ENCODE peak calls at places on chromosomes 11 and 22, in seven cellular contexts. V, K, W, D, J, E and B are unnamed samples.

GRCh38 chr11:69647349-69647748 is 6.4 kb downstream of the CCND1 start:
- DNase-seq in V (no peak), K (no peak), W (no peak), D (no peak), J (no peak), E (no peak), B (peak; percentile 30)

GRCh38 chr22:32607086-32607485 is 132.5 kb downstream of the FBXO7 start:
- DNase-seq in V (no peak), K (no peak), W (no peak), D (no peak), J (no peak), E (no peak), B (no peak)

GRCh38 chr11:68118753-68119448 is 2.3 kb downstream of the CHKA start:
- DNase-seq in V (no peak), K (no peak), W (no peak), D (no peak), J (no peak), E (no peak), B (no peak)

GRCh38 chr11:66864172-66864901 is 7.5 kb downstream of the LRFN4 start:
- DNase-seq in V (no peak), K (no peak), W (no peak), D (no peak), J (no peak), E (no peak), B (no peak)

GRCh38 chr11:790721-791564 is 1.1 kb upstream of the CEND1 start:
- DNase-seq in V (no peak), K (no peak), W (peak; percentile 74), D (no peak), J (no peak), E (no peak), B (no peak)

GRCh38 chr22:39462443-39463147 is 5.8 kb downstream of the MGAT3 start:
- DNase-seq in V (no peak), K (no peak), W (no peak), D (no peak), J (no peak), E (no peak), B (no peak)

GRCh38 chr11:93734427-93735222 is 6.7 kb downstream of the TAF1D start:
- DNase-seq in V (no peak), K (no peak), W (no peak), D (no peak), J (no peak), E (no peak), B (no peak)

GRCh38 chr11:64331569-64332371 is 8.2 kb upstream of the CCDC88B start:
- DNase-seq in V (peak; percentile 94), K (peak; percentile 60), W (peak; percentile 92), D (peak; percentile 38), J (no peak), E (peak; percentile 89), B (peak; percentile 97)

GRCh38 chr11:134644489-134645456 is 232.7 kb upstream of the B3GAT1 start:
- DNase-seq in V (no peak), K (no peak), W (no peak), D (no peak), J (no peak), E (no peak), B (no peak)

GRCh38 chr11:65780770-65781151 is at the start of gene AP5B1:
- DNase-seq in V (peak; percentile 79), K (no peak), W (peak; percentile 61), D (no peak), J (peak; percentile 60), E (peak; percentile 78), B (peak; percentile 51)

GRCh38 chr11:44973634-44974401 is 23.1 kb upstream of the TP53I11 start:
- DNase-seq in V (no peak), K (no peak), W (no peak), D (no peak), J (no peak), E (no peak), B (no peak)

GRCh38 chr11:59767212-59767611 is 12.0 kb downstream of the STX3 start:
- DNase-seq in V (no peak), K (no peak), W (no peak), D (no peak), J (no peak), E (no peak), B (no peak)

GRCh38 chr11:65310215-65310614 is 4.5 kb upstream of the CDC42EP2 start:
- DNase-seq in V (no peak), K (no peak), W (no peak), D (no peak), J (no peak), E (no peak), B (no peak)

GRCh38 chr11:64251986-64252837 is 882 bp downstream of the PLCB3 start:
- DNase-seq in V (peak; percentile 76), K (no peak), W (no peak), D (no peak), J (peak; percentile 56), E (peak; percentile 69), B (no peak)

GRCh38 chr11:83002047-83002446 is 69.7 kb downstream of the RAB30 start:
- DNase-seq in V (no peak), K (no peak), W (no peak), D (no peak), J (no peak), E (peak; percentile 24), B (no peak)

GRCh38 chr22:24039046-24039445 is 27.9 kb downstream of the CABIN1 start:
- DNase-seq in V (no peak), K (no peak), W (no peak), D (no peak), J (no peak), E (no peak), B (no peak)

GRCh38 chr22:38271927-38272372 is 860 bp downstream of the TMEM184B start:
- DNase-seq in V (peak; percentile 70), K (no peak), W (no peak), D (no peak), J (peak; percentile 53), E (peak; percentile 60), B (no peak)

GRCh38 chr11:80502511-80502910 is 1061.7 kb upstream of the TENM4 start:
- DNase-seq in V (no peak), K (no peak), W (no peak), D (no peak), J (no peak), E (no peak), B (no peak)

GRCh38 chr11:101583180-101584128 is at the start of gene TRPC6:
- DNase-seq in V (peak; percentile 43), K (no peak), W (peak; percentile 43), D (no peak), J (peak; percentile 39), E (peak; percentile 7), B (no peak)

GRCh38 chr22:49351761-49352221 is 475.9 kb downstream of the BRD1 start:
- DNase-seq in V (peak; percentile 30), K (no peak), W (no peak), D (no peak), J (no peak), E (no peak), B (no peak)

GRCh38 chr11:340539-341512 is 20.2 kb upstream of the IFITM3 start:
- DNase-seq in V (no peak), K (no peak), W (no peak), D (no peak), J (no peak), E (no peak), B (no peak)

GRCh38 chr11:94130589-94131362 is 2.1 kb downstream of the PANX1 start:
- DNase-seq in V (no peak), K (no peak), W (no peak), D (no peak), J (peak; percentile 67), E (peak; percentile 64), B (no peak)

GRCh38 chr22:33002035-33002434 is 56.1 kb downstream of the SYN3 start:
- DNase-seq in V (no peak), K (no peak), W (no peak), D (no peak), J (no peak), E (peak; percentile 71), B (no peak)

GRCh38 chr11:57476883-57477506 is 16.7 kb downstream of the RTN4RL2 start:
- DNase-seq in V (peak; percentile 59), K (no peak), W (peak; percentile 56), D (no peak), J (no peak), E (peak; percentile 28), B (no peak)

DNA sequence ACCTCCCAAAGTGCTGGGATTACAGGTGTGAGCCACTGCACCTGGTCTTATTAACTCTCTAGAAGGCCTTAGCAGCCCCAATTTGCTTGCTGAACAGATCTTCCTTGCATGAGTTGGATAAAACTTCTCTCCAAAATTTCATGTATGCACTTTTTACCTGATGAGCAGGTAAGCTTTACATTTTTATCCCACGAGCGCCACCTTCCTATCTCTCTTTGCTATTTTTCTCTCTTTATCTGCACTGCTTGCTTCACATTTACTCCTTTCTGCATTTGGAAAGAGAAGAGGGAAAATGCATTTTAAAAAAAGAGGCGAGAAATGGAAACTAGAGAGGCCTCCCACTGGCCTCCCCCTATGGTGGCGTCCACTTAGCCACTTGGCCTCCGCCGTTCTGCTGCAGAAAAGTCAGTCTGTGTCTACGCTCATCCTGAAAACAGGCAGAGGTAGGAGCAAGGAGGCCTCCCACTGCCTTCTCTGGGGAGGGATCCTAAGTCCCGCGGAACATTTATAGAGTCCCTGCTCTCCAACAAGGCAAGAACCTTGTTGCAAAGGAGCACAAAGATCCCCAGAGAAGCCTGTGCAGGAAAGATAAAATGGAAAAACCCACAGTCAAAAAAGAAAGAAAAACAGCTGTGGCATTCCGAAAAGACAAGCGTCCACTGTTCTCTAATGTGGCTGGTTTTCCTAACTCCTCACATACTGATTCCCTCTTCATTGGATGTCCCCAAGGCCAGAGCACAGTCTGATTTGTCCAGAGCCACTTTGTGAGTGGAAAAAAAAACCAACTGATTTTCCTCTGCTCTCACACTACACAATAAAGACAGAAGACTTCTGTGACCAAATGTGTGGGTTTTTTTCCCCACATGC is 62.2 kb upstream of the INCENP start:
- DNase-seq in V (no peak), K (no peak), W (no peak), D (no peak), J (no peak), E (peak; percentile 29), B (no peak)
- TF ChIP-seq CTCF in V (no peak), K (no peak), W (no peak), D (no peak), J (no peak), E (peak; percentile 51), B (no peak)

GRCh38 chr11:129375731-129376657 is at the start of gene BARX2:
- DNase-seq in V (peak; percentile 77), K (peak; percentile 11), W (peak; percentile 59), D (peak; percentile 11), J (no peak), E (peak; percentile 64), B (no peak)
- TF ChIP-seq CTCF in V (peak; percentile 34), K (peak; percentile 50), W (peak; percentile 57), D (peak; percentile 53), J (no peak), E (peak; percentile 83), B (no peak)

DNA sequence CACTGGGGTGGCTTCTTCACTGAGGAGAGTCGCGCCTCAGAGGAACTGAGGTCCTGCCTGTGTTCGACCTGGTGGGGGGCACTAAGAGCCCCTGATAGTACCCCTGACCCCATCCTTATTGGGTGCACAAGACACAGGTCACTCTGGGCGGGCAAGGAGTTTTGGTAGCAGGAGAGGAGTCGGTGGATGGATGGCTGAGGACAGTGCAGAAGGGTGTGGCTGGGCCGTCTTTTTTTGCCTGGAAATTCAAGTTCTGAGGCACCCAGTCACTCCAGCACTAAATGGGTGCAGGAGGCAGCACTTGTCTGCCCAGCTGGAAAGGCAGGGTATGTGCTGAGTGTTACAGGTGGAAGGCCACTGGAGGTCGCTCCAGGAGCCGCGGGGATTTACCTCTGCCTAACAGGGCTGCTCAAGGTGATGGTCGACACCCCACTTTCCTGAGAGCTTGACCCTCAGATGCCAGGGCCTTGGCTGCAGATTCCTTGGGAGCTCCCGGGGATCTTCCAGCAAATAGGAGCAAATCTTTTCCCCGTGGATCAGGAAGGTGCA is 960 bp downstream of the TSSC4 start:
- DNase-seq in V (no peak), K (no peak), W (no peak), D (no peak), J (no peak), E (no peak), B (no peak)
- TF ChIP-seq CTCF in V (no peak), K (no peak), W (no peak), D (no peak), J (no peak), E (peak; percentile 37), B (no peak)

GRCh38 chr22:43151251-43152000 is at the start of gene TSPO:
- DNase-seq in V (peak; percentile 88), K (no peak), W (peak; percentile 40), D (no peak), J (peak; percentile 71), E (peak; percentile 33), B (peak; percentile 60)
- TF ChIP-seq CTCF in V (no peak), K (no peak), W (no peak), D (peak; percentile 21), J (no peak), E (no peak), B (no peak)